ENCODE peak calls at places on chromosomes 13 and 19, in four cellular contexts. Z is testis, Q is thoracic aorta, H is lower leg skin. M is an unnamed sample.

GRCh38 chr19:2154587-2155075 is 3.3 kb upstream of the AP3D1 start:
- DNase-seq in Q (no peak), Z (no peak), H (no peak), M (no peak)

GRCh38 chr13:30037766-30038165 is 187.3 kb upstream of the UBL3 start:
- DNase-seq in Z (no peak), H (no peak), Q (no peak), M (no peak)

GRCh38 chr13:46468570-46468969 is 81.5 kb upstream of the RUBCNL start:
- DNase-seq in Q (no peak), Z (no peak), H (no peak), M (no peak)

GRCh38 chr13:20160346-20161274 is at the start of gene GJA3:
- DNase-seq in Z (peak; percentile 84), Q (no peak), H (no peak), M (peak; percentile 63)

GRCh38 chr13:41788552-41788951 is 172.4 kb downstream of the VWA8 start:
- DNase-seq in H (no peak), Z (no peak), Q (no peak), M (no peak)

GRCh38 chr13:109485136-109485794 is 301.1 kb downstream of the IRS2 start:
- DNase-seq in H (no peak), Z (no peak), Q (no peak), M (no peak)

GRCh38 chr13:29573190-29573589 is 22.3 kb downstream of the SLC7A1 start:
- DNase-seq in H (peak; percentile 91), Q (no peak), Z (peak; percentile 71), M (no peak)

GRCh38 chr19:39996218-39996810 is 546 bp upstream of the ZNF546 start:
- DNase-seq in Z (peak; percentile 28), H (no peak), Q (no peak), M (peak; percentile 60)

GRCh38 chr13:51999525-51999924 is 11.7 kb downstream of the ATP7B start:
- DNase-seq in Q (no peak), H (no peak), Z (peak; percentile 38), M (no peak)

GRCh38 chr19:39126593-39127187 is 1.1 kb downstream of the PAK4 start:
- DNase-seq in H (no peak), Z (peak; percentile 60), Q (no peak), M (peak; percentile 64)

GRCh38 chr19:53876651-53877224 is 5.3 kb upstream of the PRKCG start:
- DNase-seq in Z (no peak), Q (no peak), H (no peak), M (no peak)

GRCh38 chr19:8877854-8878705 is 45.9 kb downstream of the MBD3L1 start:
- DNase-seq in H (no peak), Z (peak; percentile 74), Q (no peak), M (peak; percentile 48)

GRCh38 chr19:43474986-43475705 is 9.7 kb upstream of the LYPD3 start:
- DNase-seq in Z (peak; percentile 93), H (peak; percentile 99), Q (peak; percentile 75), M (peak; percentile 94)

GRCh38 chr19:10855879-10856522 is 7.8 kb downstream of the C19orf38 start:
- DNase-seq in Z (peak; percentile 36), Q (no peak), H (no peak), M (peak; percentile 45)

GRCh38 chr13:103431880-103432279 is 365.7 kb upstream of the SLC10A2 start:
- DNase-seq in H (no peak), Q (no peak), Z (no peak), M (peak; percentile 16)

GRCh38 chr13:49958321-49958720 is 22.2 kb upstream of the SPRYD7 start:
- DNase-seq in H (no peak), Z (no peak), Q (no peak), M (no peak)

GRCh38 chr13:29830000-29830399 is 20.4 kb downstream of the UBL3 start:
- DNase-seq in H (no peak), Q (no peak), Z (no peak), M (no peak)

GRCh38 chr13:21625366-21625765 is 21.4 kb upstream of the MICU2 start:
- DNase-seq in H (no peak), Z (no peak), Q (no peak), M (peak; percentile 65)

GRCh38 chr13:38386421-38386820 is 36.8 kb downstream of the UFM1 start:
- DNase-seq in Q (no peak), Z (no peak), H (no peak), M (no peak)

GRCh38 chr13:32045963-32046785 is 14.6 kb downstream of the FRY start:
- DNase-seq in H (no peak), Z (no peak), Q (no peak), M (peak; percentile 28)

GRCh38 chr13:48644141-48644540 is 9.6 kb upstream of the CYSLTR2 start:
- DNase-seq in Q (no peak), Z (no peak), H (no peak), M (no peak)

GRCh38 chr19:57088125-57088524 is 31.7 kb upstream of the USP29 start:
- DNase-seq in H (no peak), Z (no peak), Q (no peak), M (no peak)

GRCh38 chr19:55723491-55723890 is 14.7 kb downstream of the NLRP9 start:
- DNase-seq in Z (no peak), Q (no peak), H (no peak), M (no peak)

GRCh38 chr19:4831351-4832340 is at the start of gene TICAM1:
- DNase-seq in Z (peak; percentile 64), Q (no peak), H (peak; percentile 95), M (peak; percentile 49)

GRCh38 chr13:48412881-48413351 is at the start of gene LPAR6:
- DNase-seq in Z (no peak), H (no peak), Q (no peak), M (peak; percentile 82)

GRCh38 chr13:40059540-40060232 is 404.2 kb downstream of the COG6 start:
- DNase-seq in H (no peak), Q (no peak), Z (no peak), M (no peak)

GRCh38 chr19:10001899-10002298 is 8.4 kb downstream of the COL5A3 start:
- DNase-seq in Q (no peak), Z (peak; percentile 46), H (no peak), M (peak; percentile 32)

GRCh38 chr19:39177110-39177699 is 19.6 kb upstream of the NCCRP1 start:
- DNase-seq in Z (peak; percentile 38), H (no peak), Q (no peak), M (no peak)

GRCh38 chr13:33230178-33230881 is 55.2 kb downstream of the STARD13 start:
- DNase-seq in H (no peak), Q (no peak), Z (no peak), M (peak; percentile 80)

GRCh38 chr19:16608290-16608704 is 19.7 kb downstream of the MED26 start:
- DNase-seq in Q (peak; percentile 46), Z (no peak), H (no peak), M (no peak)

GRCh38 chr19:33849551-33850147 is 53.0 kb downstream of the KCTD15 start:
- DNase-seq in Q (no peak), Z (no peak), H (peak; percentile 62), M (no peak)

GRCh38 chr13:43985437-43986051 is 105.8 kb downstream of the LACC1 start:
- DNase-seq in H (no peak), Q (no peak), Z (no peak), M (no peak)

GRCh38 chr19:48123907-48124675 is 13.5 kb upstream of the PLA2G4C start:
- DNase-seq in Q (no peak), H (no peak), Z (peak; percentile 91), M (peak; percentile 70)

GRCh38 chr19:8135946-8136618 is 13.3 kb downstream of the FBN3 start:
- DNase-seq in Q (no peak), H (no peak), Z (no peak), M (no peak)

GRCh38 chr13:110592670-110593069 is 22.7 kb upstream of the NAXD start:
- DNase-seq in Z (no peak), H (no peak), Q (no peak), M (no peak)

GRCh38 chr19:30070970-30071632 is 129.1 kb downstream of the URI1 start:
- DNase-seq in H (peak; percentile 82), Q (no peak), Z (no peak), M (no peak)

DNA sequence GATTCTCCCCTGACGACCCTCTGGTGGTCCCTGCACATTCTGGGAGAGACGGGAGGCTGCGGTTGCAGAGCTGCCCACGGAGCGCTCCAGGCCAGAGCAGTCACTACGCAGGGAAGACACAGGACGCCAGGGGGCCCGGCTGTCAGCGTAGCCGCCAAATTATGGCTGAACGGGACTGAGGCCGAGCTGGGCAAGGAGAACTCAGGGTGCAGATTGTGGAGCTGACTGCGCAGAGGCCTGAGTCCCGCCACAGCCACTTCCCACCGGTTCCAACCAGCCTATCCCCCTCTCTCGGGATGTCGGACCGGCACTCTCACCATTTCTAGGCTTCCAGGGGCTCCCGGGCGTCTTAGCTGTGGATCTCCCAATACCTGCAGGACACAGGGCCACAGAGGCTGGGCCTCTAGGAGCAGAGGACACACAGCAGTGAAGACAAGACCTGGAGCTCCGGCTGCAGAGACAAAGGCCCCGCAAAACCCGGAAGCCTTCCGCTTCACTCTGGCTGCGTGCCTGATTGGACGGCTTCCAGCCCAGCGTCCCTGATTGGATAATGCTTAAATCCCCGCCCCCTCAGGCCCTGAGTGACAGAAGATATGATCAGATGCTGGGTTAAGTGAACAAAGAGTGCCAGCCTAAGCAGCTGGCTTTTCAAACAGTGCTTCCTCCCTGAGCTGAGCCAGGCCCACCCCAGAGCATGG is at the start of gene ZNF737:
- DNase-seq in Z (peak; percentile 99), Q (peak; percentile 88), H (peak; percentile 99), M (peak; percentile 70)
- TF ChIP-seq CTCF in Z (peak; percentile 9), Q (peak; percentile 55), H (no peak), M (no peak)

DNA sequence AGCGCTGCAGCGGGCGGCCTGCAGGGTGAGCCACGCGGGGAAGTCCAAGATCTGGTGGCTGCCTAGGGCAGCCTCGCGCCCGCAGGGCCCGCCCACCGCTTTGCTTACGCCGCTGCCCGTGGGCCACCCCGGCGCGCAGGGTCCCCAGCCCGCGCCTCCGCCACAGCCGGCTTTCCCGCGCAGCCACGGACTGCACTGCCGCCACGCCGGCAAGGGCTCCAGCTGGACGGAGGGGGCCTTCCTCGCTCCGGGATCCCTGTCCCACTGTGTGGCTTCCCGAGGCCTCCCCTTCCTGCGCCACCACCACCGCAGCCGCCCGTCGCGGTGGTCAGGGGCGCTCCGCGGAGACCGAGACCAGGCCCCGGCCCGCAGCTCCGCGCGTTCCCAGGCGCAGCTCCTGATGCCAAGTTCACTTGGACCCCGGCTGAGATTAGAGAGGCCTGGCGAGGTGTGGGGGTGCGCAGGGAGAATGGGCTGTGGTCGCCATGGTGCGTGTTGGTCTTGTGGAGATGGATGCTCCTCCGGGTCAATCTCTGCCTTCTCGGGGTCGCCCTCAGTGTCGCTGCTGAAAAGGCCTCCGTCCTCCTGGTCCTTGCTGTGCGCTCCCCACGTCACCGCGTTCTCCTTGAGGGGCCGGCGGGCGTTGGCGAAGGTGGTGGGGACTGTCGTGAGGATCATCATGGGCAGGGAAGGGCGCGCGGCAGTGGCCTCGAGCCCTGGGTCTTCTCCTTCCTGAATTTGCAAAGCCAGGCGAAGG is 17.9 kb upstream of the RNF17 start:
- DNase-seq in Q (no peak), H (peak; percentile 61), Z (no peak), M (no peak)
- H3K4me3 ChIP-seq in Q (peak overlapping the region; percentile 53), H (no peak overlapping the region), Z (peak overlapping the region; percentile 49), M (peak overlapping the region; percentile 41)

GRCh38 chr13:113349050-113349449 is 14.9 kb downstream of the GRTP1 start:
- DNase-seq in Z (no peak), Q (no peak), H (no peak), M (no peak)

GRCh38 chr13:113349491-113349890 is 14.4 kb downstream of the GRTP1 start:
- DNase-seq in Q (no peak), H (no peak), Z (no peak), M (no peak)

GRCh38 chr13:113351514-113352026 is 12.4 kb downstream of the GRTP1 start:
- DNase-seq in Z (peak; percentile 96), H (no peak), Q (no peak), M (no peak)

GRCh38 chr13:113350938-113351335 is 13.0 kb downstream of the GRTP1 start:
- DNase-seq in Z (no peak), Q (no peak), H (no peak), M (no peak)

GRCh38 chr13:113350065-113350937 is 13.6 kb downstream of the GRTP1 start:
- DNase-seq in Z (no peak), H (no peak), Q (no peak), M (no peak)
- TF ChIP-seq CTCF in Z (no peak), H (no peak), Q (no peak), M (peak; percentile 19)

GRCh38 chr19:457636-458035 is 3.2 kb downstream of the SHC2 start:
- DNase-seq in Z (peak; percentile 29), H (no peak), Q (no peak), M (no peak)
- H3K4me3 ChIP-seq in Z (peak overlapping the region; percentile 18), H (no peak overlapping the region), Q (no peak overlapping the region), M (no peak overlapping the region)

M was measured in A673.